ENCODE peak calls at places on chromosomes 7 and 10, in four cellular contexts. R is SK-N-SH, L is HepG2, C is HCT116. F is an unnamed sample.

GRCh38 chr7:156840134-156840533 is 52.8 kb downstream of the LMBR1 start:
- DNase-seq in C (no peak), L (no peak), R (no peak), F (no peak)

GRCh38 chr7:4791101-4791737 is 15.8 kb downstream of the AP5Z1 start:
- DNase-seq in C (no peak), R (no peak), L (no peak), F (no peak)

GRCh38 chr10:47452495-47453434 is 31.1 kb downstream of the ANXA8 start:
- DNase-seq in R (peak), L (no peak), C (no peak), F (no peak)

GRCh38 chr10:52226448-52226847 is 87.6 kb upstream of the DKK1 start:
- DNase-seq in L (no peak), R (no peak), C (no peak), F (no peak)

GRCh38 chr10:9193120-9193519 is 1138.6 kb downstream of the GATA3 start:
- DNase-seq in R (no peak), L (no peak), C (no peak), F (no peak)

GRCh38 chr7:26653430-26653911 is 210.9 kb downstream of the SKAP2 start:
- DNase-seq in L (no peak), C (no peak), R (no peak), F (no peak)

GRCh38 chr7:151432658-151433521 is 7.1 kb downstream of the CRYGN start:
- DNase-seq in R (peak), L (no peak), C (no peak), F (no peak)

GRCh38 chr10:112446055-112446854 is 459 bp downstream of the ZDHHC6 start:
- DNase-seq in L (no peak), C (no peak), R (no peak), F (peak)

GRCh38 chr7:143217806-143218205 is 4.0 kb upstream of the TAS2R40 start:
- DNase-seq in L (no peak), R (no peak), C (no peak), F (no peak)

GRCh38 chr10:58475322-58476277 is 37.1 kb upstream of the BICC1 start:
- DNase-seq in C (no peak), R (no peak), L (no peak), F (no peak)

GRCh38 chr10:119755446-119755845 is 29.6 kb downstream of the INPP5F start:
- DNase-seq in L (no peak), R (no peak), C (no peak), F (no peak)

GRCh38 chr10:16787361-16787791 is 29.8 kb downstream of the RSU1 start:
- DNase-seq in R (no peak), C (no peak), L (no peak), F (no peak)

GRCh38 chr10:1029838-1030237 is 4.2 kb upstream of the IDI2 start:
- DNase-seq in L (no peak), R (no peak), C (no peak), F (no peak)

GRCh38 chr10:8975535-8975934 is 921.0 kb downstream of the GATA3 start:
- DNase-seq in L (no peak), C (no peak), R (no peak), F (no peak)

GRCh38 chr7:77833136-77833535 is 34.6 kb downstream of the PHTF2 start:
- DNase-seq in C (no peak), R (no peak), L (no peak), F (no peak)

GRCh38 chr10:15168781-15169554 is 475 bp upstream of the NMT2 start:
- DNase-seq in C (peak), L (peak), R (peak), F (peak)

GRCh38 chr7:139737221-139738100 is 40.3 kb downstream of the HIPK2 start:
- DNase-seq in R (no peak), L (no peak), C (no peak), F (no peak)

GRCh38 chr10:105538933-105539332 is 897.8 kb downstream of the SORCS3 start:
- DNase-seq in C (no peak), R (no peak), L (no peak), F (no peak)

GRCh38 chr10:52674474-52674873 is 98.1 kb downstream of the MBL2 start:
- DNase-seq in C (no peak), L (no peak), R (no peak), F (no peak)

GRCh38 chr7:143514487-143514886 is 36.8 kb downstream of the TAS2R41 start:
- DNase-seq in L (no peak), C (no peak), R (no peak), F (no peak)

GRCh38 chr7:150444674-150445365 is 5.6 kb upstream of the GIMAP8 start:
- DNase-seq in R (no peak), C (no peak), L (no peak), F (no peak)

GRCh38 chr7:144063710-144064109 is 5.9 kb upstream of the OR2A25 start:
- DNase-seq in L (no peak), R (no peak), C (peak), F (peak)

GRCh38 chr7:140773104-140773503 is 76.6 kb downstream of the NDUFB2 start:
- DNase-seq in L (no peak), C (no peak), R (no peak), F (no peak)

GRCh38 chr7:95605275-95605674 is 9.0 kb upstream of the PDK4 start:
- DNase-seq in L (no peak), C (no peak), R (no peak), F (no peak)

GRCh38 chr7:95611224-95611623 is 14.9 kb upstream of the PDK4 start:
- DNase-seq in R (no peak), L (no peak), C (no peak), F (no peak)

GRCh38 chr7:95607477-95608010 is 11.2 kb upstream of the PDK4 start:
- DNase-seq in L (no peak), C (no peak), R (no peak), F (no peak)

GRCh38 chr7:95609277-95609971 is 13.1 kb upstream of the PDK4 start:
- DNase-seq in C (no peak), L (peak), R (no peak), F (no peak)

GRCh38 chr7:95608344-95609173 is 12.2 kb upstream of the PDK4 start:
- DNase-seq in R (peak), C (peak), L (peak), F (peak)
- TF ChIP-seq ELF1 in R (no peak), C (no peak), L (peak), F (peak)

GRCh38 chr10:49627644-49628247 is 13.9 kb downstream of the CHAT start:
- DNase-seq in R (no peak), C (no peak), L (no peak), F (no peak)
- TF ChIP-seq ZBTB33 in R (no peak), C (no peak), L (no peak), F (no peak)

GRCh38 chr10:115417585-115418265 is 324.6 kb downstream of the ATRNL1 start:
- DNase-seq in L (peak), R (peak), C (peak), F (no peak)
- TF ChIP-seq ELF1 in L (no peak), R (no peak), C (no peak), F (no peak)

GRCh38 chr10:3502606-3503005 is 282.4 kb downstream of the KLF6 start:
- DNase-seq in L (no peak), C (no peak), R (no peak), F (no peak)
- TF ChIP-seq ZBTB33 in L (no peak), C (no peak), R (no peak), F (no peak)

DNA sequence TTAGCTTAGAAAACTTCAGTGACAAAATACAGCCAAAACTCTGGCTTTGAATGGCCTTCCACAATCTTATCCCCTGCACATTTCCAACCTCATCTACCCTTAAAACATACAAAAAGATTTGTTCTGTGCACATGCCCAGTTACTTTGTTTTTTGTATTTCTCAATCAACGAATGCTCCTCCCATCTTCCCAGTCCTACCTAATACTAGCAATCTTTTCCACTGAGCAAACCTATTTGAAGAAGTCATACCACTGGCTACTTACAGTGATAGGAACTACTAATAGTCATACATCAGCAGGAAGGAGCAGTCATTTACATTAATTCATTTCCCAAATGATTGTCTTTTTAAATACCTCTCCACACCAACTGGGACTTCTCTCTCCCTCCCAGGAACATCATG is 2.5 kb downstream of the USP54 start:
- DNase-seq in L (peak), C (no peak), R (no peak), F (no peak)
- TF ChIP-seq ELF1 in L (no peak), C (no peak), R (no peak), F (no peak)

GRCh38 chr7:106332186-106332585 is 47.4 kb upstream of the NAMPT start:
- DNase-seq in R (no peak), L (no peak), C (no peak), F (no peak)
- TF ChIP-seq ZBTB33 in R (no peak), L (no peak), C (no peak), F (no peak)